ENCODE peak calls at places on chromosome 13, in ten cellular contexts. T is GM04504; K is stimulated activated CD4-positive, alpha-beta T cell treated with anti-CD3 and anti-CD28 coated beads, Interleukin-1b, Interleukin-23, amount 100 ng/mL, for 1 hour; S is stimulated activated effector memory CD8-positive, alpha-beta T cell treated with anti-CD3 and anti-CD28 coated beads, Interleukin-12 subunit alpha, Interleukin-12 subunit beta, amount 100 ng/mL, for 72 hours; M is GM12891; J is progenitor cell of endocrine pancreas; B is NAMALWA; Q is non-pigmented ciliary epithelial cell; U is RWPE2; W is CD4-positive, alpha-beta memory T cell. O is an unnamed sample.
A peak's percentile ranks its signal among the peaks of the same experiment; 100 is the strongest.

GRCh38 chr13:34926513-34926912 is 15.6 kb upstream of the NBEA start:
- DNase-seq in S (no peak), T (peak; percentile 23), Q (no peak), K (no peak), B (peak; percentile 42), W (no peak), M (no peak), U (no peak), J (no peak), O (peak; percentile 27)

GRCh38 chr13:94028234-94029145 is 451.0 kb downstream of the DCT start:
- DNase-seq in S (no peak), W (no peak), K (no peak), B (no peak), Q (no peak), T (no peak), U (no peak), J (no peak), M (no peak), O (no peak)

GRCh38 chr13:74246398-74246975 is 112.3 kb upstream of the KLF12 start:
- DNase-seq in S (no peak), J (no peak), U (no peak), Q (no peak), W (no peak), B (no peak), K (no peak), M (no peak), T (no peak), O (no peak)

GRCh38 chr13:34578471-34578870 is 363.6 kb upstream of the NBEA start:
- DNase-seq in T (no peak), S (no peak), K (no peak), Q (no peak), J (no peak), M (no peak), U (no peak), B (no peak), W (no peak), O (no peak)

GRCh38 chr13:23902975-23903905 is 5.9 kb upstream of the C1QTNF9B start:
- DNase-seq in B (no peak), K (no peak), U (no peak), M (no peak), J (no peak), W (no peak), T (no peak), Q (no peak), S (no peak), O (no peak)

GRCh38 chr13:105936816-105937215 is 598.6 kb downstream of the EFNB2 start:
- DNase-seq in T (no peak), S (no peak), J (no peak), Q (no peak), M (no peak), B (no peak), K (no peak), W (no peak), U (no peak), O (peak; percentile 5)

GRCh38 chr13:53238241-53238640 is 209.6 kb downstream of the OLFM4 start:
- DNase-seq in B (no peak), U (no peak), K (no peak), S (no peak), J (no peak), Q (no peak), M (no peak), W (no peak), T (no peak), O (no peak)

GRCh38 chr13:63435668-63436275 is 2020.1 kb upstream of the PCDH20 start:
- DNase-seq in S (no peak), M (no peak), W (no peak), J (no peak), U (peak; percentile 75), B (no peak), K (no peak), Q (peak; percentile 99), T (peak; percentile 96), O (peak; percentile 16)

GRCh38 chr13:50691176-50691681 is 152.3 kb downstream of the DLEU7 start:
- DNase-seq in K (no peak), M (no peak), J (no peak), S (no peak), Q (no peak), B (no peak), U (no peak), T (no peak), W (no peak), O (no peak)

GRCh38 chr13:112849500-112849899 is 119.5 kb upstream of the MCF2L start:
- DNase-seq in U (peak; percentile 45), Q (no peak), K (no peak), J (no peak), M (no peak), W (no peak), B (peak; percentile 43), T (no peak), S (no peak), O (no peak)

GRCh38 chr13:101025925-101026324 is 351.3 kb upstream of the TMTC4 start:
- DNase-seq in S (no peak), U (no peak), T (no peak), Q (no peak), M (no peak), J (no peak), K (no peak), B (no peak), W (no peak), O (no peak)

GRCh38 chr13:110001622-110002275 is 215.4 kb upstream of the IRS2 start:
- DNase-seq in U (no peak), M (no peak), K (no peak), T (no peak), Q (no peak), S (no peak), J (no peak), B (no peak), W (no peak), O (no peak)

GRCh38 chr13:76335463-76335862 is 550.7 kb downstream of the KCTD12 start:
- DNase-seq in M (no peak), U (no peak), W (no peak), B (no peak), T (no peak), S (no peak), Q (no peak), J (no peak), K (no peak), O (no peak)

GRCh38 chr13:34507630-34508029 is 434.4 kb upstream of the NBEA start:
- DNase-seq in U (no peak), S (no peak), M (no peak), Q (no peak), B (no peak), T (no peak), K (no peak), J (no peak), W (no peak), O (no peak)

GRCh38 chr13:45082964-45083363 is 37.3 kb upstream of the GTF2F2 start:
- DNase-seq in W (no peak), B (no peak), T (peak; percentile 79), S (no peak), M (no peak), U (peak; percentile 47), K (no peak), Q (no peak), J (no peak), O (no peak)

GRCh38 chr13:31860002-31860401 is 120.7 kb downstream of the RXFP2 start:
- DNase-seq in K (no peak), B (no peak), J (no peak), S (no peak), U (no peak), T (no peak), M (no peak), Q (no peak), W (no peak), O (no peak)

GRCh38 chr13:32639502-32640105 is 53.4 kb downstream of the PDS5B start:
- DNase-seq in B (peak; percentile 77), W (peak; percentile 53), S (no peak), T (peak; percentile 38), Q (peak; percentile 38), K (no peak), M (peak; percentile 9), J (no peak), U (no peak), O (peak; percentile 74)

GRCh38 chr13:35309711-35310110 is 166.8 kb downstream of the MAB21L1 start:
- DNase-seq in M (no peak), J (no peak), S (no peak), K (no peak), U (no peak), Q (no peak), B (no peak), W (no peak), T (no peak), O (no peak)

GRCh38 chr13:110168999-110169933 is 137.7 kb downstream of the COL4A1 start:
- DNase-seq in Q (no peak), U (no peak), T (no peak), S (no peak), K (no peak), M (no peak), B (no peak), J (no peak), W (no peak), O (no peak)

GRCh38 chr13:42548731-42549554 is 25.0 kb upstream of the TNFSF11 start:
- DNase-seq in U (no peak), S (no peak), J (no peak), K (no peak), B (peak; percentile 5), M (peak; percentile 43), W (no peak), T (no peak), Q (no peak), O (peak; percentile 76)

O was measured in NB4.